ENCODE peak calls at places on chromosome 18, in four cellular contexts. V is GM23338, E is T-helper 1 cell, I is ACHN. C is an unnamed sample.

GRCh38 chr18:74534981-74535649 is 815 bp downstream of the CNDP1 start:
- DNase-seq in V (no peak), E (no peak), I (no peak), C (no peak)

GRCh38 chr18:22342625-22343024 is 75.1 kb downstream of the CTAGE1 start:
- DNase-seq in V (no peak), E (no peak), I (peak; percentile 25), C (no peak)

GRCh38 chr18:11700876-11701275 is 11.8 kb downstream of the GNAL start:
- DNase-seq in V (no peak), E (no peak), I (no peak), C (no peak)

GRCh38 chr18:28185121-28185520 is 8.2 kb upstream of the CDH2 start:
- DNase-seq in V (no peak), E (no peak), I (no peak), C (no peak)

GRCh38 chr18:27838230-27838629 is 338.7 kb downstream of the CDH2 start:
- DNase-seq in V (no peak), E (no peak), I (no peak), C (no peak)

GRCh38 chr18:63775166-63775730 is at the start of gene SERPINB7:
- DNase-seq in V (no peak), E (no peak), I (peak; percentile 71), C (no peak)

GRCh38 chr18:23851470-23852002 is 162.3 kb downstream of the LAMA3 start:
- DNase-seq in V (no peak), E (no peak), I (no peak), C (no peak)

GRCh38 chr18:41311571-41312240 is 643.3 kb upstream of the PIK3C3 start:
- DNase-seq in V (peak; percentile 69), E (no peak), I (no peak), C (no peak)

GRCh38 chr18:40004246-40004645 is 1950.8 kb upstream of the PIK3C3 start:
- DNase-seq in V (no peak), E (no peak), I (no peak), C (no peak)

GRCh38 chr18:3114026-3114425 is 101.1 kb upstream of the LPIN2 start:
- DNase-seq in V (no peak), E (no peak), I (no peak), C (no peak)

GRCh38 chr18:51196811-51197660 is 445 bp downstream of the MEX3C start:
- DNase-seq in V (peak; percentile 47), E (peak; percentile 23), I (peak; percentile 30), C (no peak)

GRCh38 chr18:46096651-46097300 is 1.3 kb downstream of the ATP5F1A start:
- DNase-seq in V (no peak), E (no peak), I (peak; percentile 10), C (no peak)

GRCh38 chr18:56026505-56026904 is 438.5 kb upstream of the TCF4 start:
- DNase-seq in V (no peak), E (no peak), I (no peak), C (no peak)

GRCh38 chr18:44819944-44820510 is 139.3 kb downstream of the SETBP1 start:
- DNase-seq in V (no peak), E (no peak), I (no peak), C (no peak)

GRCh38 chr18:31648966-31649429 is 35.4 kb downstream of the B4GALT6 start:
- DNase-seq in V (no peak), E (no peak), I (peak; percentile 45), C (peak; percentile 13)

GRCh38 chr18:76699923-76700322 is 122.4 kb upstream of the ZNF236 start:
- DNase-seq in V (no peak), E (no peak), I (no peak), C (no peak)

GRCh38 chr18:36450264-36450663 is 152.8 kb downstream of the FHOD3 start:
- DNase-seq in V (peak; percentile 33), E (no peak), I (no peak), C (no peak)

GRCh38 chr18:78049281-78049680 is 799.6 kb downstream of the GALR1 start:
- DNase-seq in V (no peak), E (no peak), I (no peak), C (no peak)

GRCh38 chr18:47550611-47551010 is 299.2 kb upstream of the SKOR2 start:
- DNase-seq in V (no peak), E (no peak), I (no peak), C (no peak)

GRCh38 chr18:41745166-41746049 is 209.6 kb upstream of the PIK3C3 start:
- DNase-seq in V (peak; percentile 82), E (no peak), I (peak; percentile 39), C (peak; percentile 21)

GRCh38 chr18:58776084-58776483 is 88.6 kb upstream of the ZNF532 start:
- DNase-seq in V (no peak), E (no peak), I (no peak), C (no peak)

GRCh38 chr18:26215247-26215970 is 10.8 kb upstream of the TAF4B start:
- DNase-seq in V (no peak), E (peak; percentile 43), I (no peak), C (no peak)

GRCh38 chr18:69599377-69599776 is 198.7 kb downstream of the DOK6 start:
- DNase-seq in V (no peak), E (no peak), I (no peak), C (no peak)

GRCh38 chr18:25056456-25056855 is 295.5 kb downstream of the ZNF521 start:
- DNase-seq in V (no peak), E (no peak), I (no peak), C (no peak)

GRCh38 chr18:13405305-13406038 is 186.9 kb downstream of the LDLRAD4 start:
- DNase-seq in V (no peak), E (no peak), I (no peak), C (no peak)

GRCh38 chr18:79868168-79868784 is 70.5 kb downstream of the KCNG2 start:
- DNase-seq in V (no peak), E (no peak), I (peak; percentile 5), C (no peak)

GRCh38 chr18:48504819-48505218 is 34.0 kb upstream of the CTIF start:
- DNase-seq in V (no peak), E (no peak), I (no peak), C (no peak)

GRCh38 chr18:59917422-59917821 is 17.6 kb downstream of the PMAIP1 start:
- DNase-seq in V (peak; percentile 35), E (no peak), I (no peak), C (no peak)

GRCh38 chr18:75132931-75133525 is 75.9 kb downstream of the PTGR3 start:
- DNase-seq in V (no peak), E (no peak), I (no peak), C (no peak)

GRCh38 chr18:13217466-13217961 is 1.0 kb upstream of the LDLRAD4 start:
- DNase-seq in V (peak; percentile 67), E (peak; percentile 35), I (peak; percentile 9), C (no peak)

GRCh38 chr18:37419272-37419671 is 146.3 kb downstream of the CELF4 start:
- DNase-seq in V (peak; percentile 47), E (no peak), I (peak; percentile 69), C (no peak)

GRCh38 chr18:78525364-78526111 is 454.1 kb upstream of the SALL3 start:
- DNase-seq in V (no peak), E (no peak), I (no peak), C (no peak)